ENCODE peak calls at places on chromosomes 7 and 10, in seven cellular contexts. W is NCI-H2171, S is left lobe of liver, Y is WTC11, O is neural crest cell, R is T1000, I is GM12878. M is an unnamed sample.

GRCh38 chr7:19143930-19144574 is 1.2 kb downstream of the FERD3L start:
- DNase-seq in W (no peak), Y (peak; percentile 59), O (peak; percentile 3), R (no peak), S (no peak), I (no peak), M (no peak)

GRCh38 chr10:5710854-5711253 is 26.2 kb downstream of the TASOR2 start:
- DNase-seq in O (no peak), Y (no peak), R (no peak), W (no peak), S (no peak), I (no peak), M (no peak)

GRCh38 chr10:118330295-118331076 is 11.6 kb downstream of the FAM204A start:
- DNase-seq in O (no peak), Y (no peak), I (no peak), S (no peak), R (no peak), W (no peak), M (no peak)

GRCh38 chr10:125689955-125690569 is 7.1 kb upstream of the TEX36 start:
- DNase-seq in O (no peak), W (no peak), S (no peak), R (no peak), Y (no peak), I (no peak), M (no peak)

GRCh38 chr10:126352446-126352845 is 35.8 kb downstream of the ADAM12 start:
- DNase-seq in I (no peak), S (no peak), Y (no peak), O (no peak), W (no peak), R (no peak), M (no peak)

GRCh38 chr10:49634053-49634660 is 20.3 kb downstream of the CHAT start:
- DNase-seq in Y (peak; percentile 1), O (no peak), R (no peak), W (no peak), S (no peak), I (no peak), M (no peak)

GRCh38 chr7:152137476-152138025 is 112.1 kb downstream of the GALNT11 start:
- DNase-seq in S (no peak), R (no peak), W (no peak), O (no peak), Y (no peak), I (no peak), M (no peak)

GRCh38 chr7:50610521-50611277 is 45.5 kb upstream of the DDC start:
- DNase-seq in O (no peak), S (no peak), Y (no peak), I (no peak), W (no peak), R (no peak), M (no peak)

GRCh38 chr10:116555882-116556281 is 10.2 kb downstream of the PNLIP start:
- DNase-seq in O (no peak), S (no peak), I (no peak), Y (no peak), R (no peak), W (no peak), M (no peak)

GRCh38 chr7:22269963-22270362 is 87.0 kb downstream of the RAPGEF5 start:
- DNase-seq in Y (no peak), O (no peak), S (no peak), W (no peak), I (no peak), R (no peak), M (no peak)

GRCh38 chr10:123637326-123637880 is 28.8 kb upstream of the GPR26 start:
- DNase-seq in Y (no peak), R (no peak), W (no peak), O (no peak), I (no peak), S (peak; percentile 1), M (no peak)

GRCh38 chr10:123132576-123133477 is 2.9 kb upstream of the HMX3 start:
- DNase-seq in S (peak; percentile 85), R (peak; percentile 34), W (no peak), I (peak; percentile 40), O (peak; percentile 96), Y (peak; percentile 96), M (peak; percentile 80)

GRCh38 chr7:76509931-76510877 is at the start of gene UPK3B:
- DNase-seq in R (no peak), Y (peak; percentile 74), S (no peak), W (no peak), I (no peak), O (no peak), M (no peak)

GRCh38 chr10:69090687-69091450 is 3.0 kb downstream of the SRGN start:
- DNase-seq in O (no peak), W (no peak), I (no peak), R (no peak), S (no peak), Y (no peak), M (no peak)

GRCh38 chr10:27659786-27660185 is 85.8 kb downstream of the MKX start:
- DNase-seq in I (no peak), Y (no peak), W (no peak), S (no peak), R (no peak), O (no peak), M (no peak)

GRCh38 chr7:30996883-30997282 is 33.1 kb downstream of the GHRHR start:
- DNase-seq in W (no peak), O (no peak), R (no peak), S (no peak), Y (no peak), I (no peak), M (no peak)

GRCh38 chr10:11610855-11611247 is 599 bp downstream of the USP6NL start:
- DNase-seq in Y (peak; percentile 35), W (no peak), S (peak; percentile 66), R (peak; percentile 39), O (peak; percentile 30), I (no peak), M (no peak)

GRCh38 chr10:79492839-79493238 is 19.5 kb upstream of the EIF5AL1 start:
- DNase-seq in I (no peak), S (no peak), R (no peak), Y (no peak), W (no peak), O (no peak), M (no peak)

GRCh38 chr10:33571616-33572015 is 237.1 kb upstream of the NRP1 start:
- DNase-seq in W (no peak), R (no peak), Y (no peak), S (no peak), I (no peak), O (no peak), M (no peak)

GRCh38 chr7:96589038-96589437 is 120.6 kb downstream of the SEM1 start:
- DNase-seq in I (no peak), S (no peak), Y (no peak), W (no peak), O (no peak), R (no peak), M (no peak)

M was measured in GM12864.